ENCODE peak calls at places on chromosomes 5 and 9, in nine cellular contexts. R, S, Z, V, T, Y, C, N and H are unnamed samples.

GRCh38 chr5:108560581-108560980 is 178.7 kb upstream of the FBXL17 start:
- DNase-seq in C (no peak), N (no peak), V (no peak), S (no peak), T (no peak), Y (peak), R (no peak), Z (no peak), H (no peak)

GRCh38 chr9:112631313-112631712 is 86.6 kb downstream of the INIP start:
- DNase-seq in C (no peak), S (no peak), T (no peak), N (no peak), Y (no peak), Z (no peak), R (no peak), V (no peak), H (no peak)

GRCh38 chr5:172102913-172103629 is 85.0 kb downstream of the STK10 start:
- DNase-seq in V (no peak), N (no peak), Z (peak), C (no peak), Y (peak), S (no peak), R (no peak), T (no peak), H (no peak)

GRCh38 chr9:27351438-27351837 is 54.5 kb upstream of the EQTN start:
- DNase-seq in Y (no peak), N (no peak), T (no peak), V (no peak), Z (no peak), C (no peak), S (no peak), R (no peak), H (no peak)

GRCh38 chr5:132840896-132841818 is 10.7 kb upstream of the SHROOM1 start:
- DNase-seq in V (no peak), R (no peak), N (no peak), Z (no peak), T (no peak), S (no peak), C (no peak), Y (peak), H (no peak)

GRCh38 chr9:111783857-111784256 is 10.9 kb downstream of the SHOC1 start:
- DNase-seq in C (no peak), S (no peak), R (no peak), V (peak), N (no peak), Y (no peak), Z (no peak), T (no peak), H (no peak)

GRCh38 chr9:92729735-92730155 is 34.9 kb downstream of the BICD2 start:
- DNase-seq in R (no peak), C (no peak), T (no peak), V (no peak), S (no peak), N (no peak), Y (no peak), Z (no peak), H (no peak)

GRCh38 chr5:112161392-112161748 is 257.7 kb downstream of the EPB41L4A start:
- DNase-seq in N (no peak), C (no peak), Y (no peak), T (no peak), Z (no peak), S (no peak), V (peak), R (no peak), H (no peak)

GRCh38 chr5:7244977-7245376 is 151.0 kb upstream of the ADCY2 start:
- DNase-seq in Y (no peak), Z (no peak), N (no peak), T (no peak), S (no peak), R (no peak), C (no peak), V (no peak), H (no peak)

GRCh38 chr5:52856564-52856963 is 68.8 kb downstream of the ITGA1 start:
- DNase-seq in R (no peak), C (no peak), Y (peak), N (no peak), V (no peak), S (no peak), T (no peak), Z (no peak), H (no peak)

GRCh38 chr9:89879276-89879675 is 274.5 kb downstream of the GADD45G start:
- DNase-seq in N (no peak), R (no peak), T (no peak), C (no peak), V (no peak), S (no peak), Y (no peak), Z (peak), H (no peak)

GRCh38 chr5:104498281-104498680 is 935.7 kb upstream of the NUDT12 start:
- DNase-seq in C (no peak), T (no peak), R (no peak), S (no peak), Y (peak), N (no peak), Z (no peak), V (no peak), H (no peak)

GRCh38 chr5:2293906-2294305 is 411.2 kb upstream of the IRX4 start:
- DNase-seq in Z (no peak), V (no peak), T (no peak), Y (peak), N (no peak), C (no peak), R (no peak), S (no peak), H (no peak)

GRCh38 chr9:36970007-36970888 is 63.8 kb downstream of the PAX5 start:
- DNase-seq in N (no peak), S (no peak), Z (no peak), C (no peak), V (no peak), Y (peak), R (no peak), T (no peak), H (no peak)

GRCh38 chr5:65326912-65327311 is 154.8 kb downstream of the ADAMTS6 start:
- DNase-seq in C (no peak), S (no peak), V (peak), Z (no peak), Y (no peak), R (no peak), N (no peak), T (no peak), H (no peak)

GRCh38 chr5:116395178-116395577 is 179.4 kb downstream of the SEMA6A start:
- DNase-seq in S (no peak), N (no peak), Y (no peak), Z (peak), T (no peak), R (no peak), V (peak), C (no peak), H (no peak)

GRCh38 chr5:107359033-107359915 is 311.5 kb downstream of the EFNA5 start:
- DNase-seq in C (no peak), T (no peak), N (no peak), Z (no peak), S (no peak), Y (peak), V (peak), R (no peak), H (no peak)

GRCh38 chr5:172299916-172300439 is 16.4 kb upstream of the UBTD2 start:
- DNase-seq in T (no peak), N (no peak), Z (peak), C (no peak), V (no peak), R (no peak), S (no peak), Y (peak), H (no peak)

GRCh38 chr5:1644810-1645571 is 121.2 kb upstream of the LPCAT1 start:
- DNase-seq in N (peak), R (peak), S (peak), C (peak), Z (peak), V (peak), T (peak), Y (peak), H (no peak)

GRCh38 chr5:131545856-131546255 is 89.2 kb downstream of the RAPGEF6 start:
- DNase-seq in T (no peak), N (no peak), Z (no peak), C (no peak), S (no peak), R (no peak), Y (peak), V (no peak), H (no peak)

GRCh38 chr9:107759823-107760166 is 270.2 kb upstream of the KLF4 start:
- DNase-seq in R (no peak), Z (peak), S (no peak), Y (no peak), V (no peak), C (no peak), T (no peak), N (no peak), H (no peak)

GRCh38 chr5:19886123-19886921 is 101.7 kb downstream of the CDH18 start:
- DNase-seq in T (no peak), R (no peak), S (no peak), Y (peak), C (no peak), N (no peak), Z (no peak), V (no peak), H (no peak)

GRCh38 chr5:169169786-169170185 is 131.2 kb downstream of the SLIT3 start:
- DNase-seq in V (no peak), Z (peak), S (no peak), Y (peak), T (no peak), N (no peak), C (no peak), R (no peak), H (no peak)

GRCh38 chr9:110969971-110970381 is 68.3 kb downstream of the LPAR1 start:
- DNase-seq in C (no peak), T (no peak), S (no peak), N (no peak), Y (peak), V (no peak), Z (no peak), R (no peak), H (no peak)